ENCODE peak calls at places on chromosomes 11 and 22, in five cellular contexts. One of them, this sample, is unnamed.

GRCh38 chr22:19196841-19197612 is 18.5 kb upstream of the SLC25A1 start:
- DNase-seq in HCT116: no peak
- DNase-seq in HepG2: no peak
- DNase-seq in SK-N-SH: no peak
- DNase-seq in H1: no peak
- DNase-seq in this sample: no peak

GRCh38 chr22:41410311-41410751 is 28.6 kb downstream of the TEF start:
- DNase-seq in HCT116: no peak
- DNase-seq in H1: no peak
- DNase-seq in HepG2: no peak
- DNase-seq in SK-N-SH: no peak
- DNase-seq in this sample: no peak

GRCh38 chr22:49244466-49245420 is 582.9 kb downstream of the BRD1 start:
- DNase-seq in HCT116: no peak
- DNase-seq in H1: peak
- DNase-seq in SK-N-SH: no peak
- DNase-seq in HepG2: no peak
- DNase-seq in this sample: no peak

GRCh38 chr22:19750666-19751490 is 9.7 kb upstream of the TBX1 start:
- DNase-seq in H1: no peak
- DNase-seq in SK-N-SH: no peak
- DNase-seq in HepG2: no peak
- DNase-seq in HCT116: no peak
- DNase-seq in this sample: no peak

GRCh38 chr11:20415432-20415831 is 27.9 kb downstream of the PRMT3 start:
- DNase-seq in H1: no peak
- DNase-seq in HCT116: no peak
- DNase-seq in SK-N-SH: no peak
- DNase-seq in HepG2: no peak
- DNase-seq in this sample: no peak

GRCh38 chr11:1619449-1619848 is 2.5 kb downstream of the KRTAP5-4 start:
- DNase-seq in HepG2: no peak
- DNase-seq in SK-N-SH: no peak
- DNase-seq in HCT116: no peak
- DNase-seq in H1: no peak
- DNase-seq in this sample: peak

GRCh38 chr11:130181295-130182272 is 22.0 kb downstream of the ST14 start:
- DNase-seq in H1: no peak
- DNase-seq in HCT116: no peak
- DNase-seq in SK-N-SH: no peak
- DNase-seq in HepG2: peak
- DNase-seq in this sample: no peak

GRCh38 chr11:62245271-62245753 is 3.3 kb downstream of the SCGB1D2 start:
- DNase-seq in HepG2: peak
- DNase-seq in HCT116: no peak
- DNase-seq in SK-N-SH: peak
- DNase-seq in H1: peak
- DNase-seq in this sample: peak

GRCh38 chr22:19398206-19398605 is 33.3 kb downstream of the HIRA start:
- DNase-seq in SK-N-SH: no peak
- DNase-seq in HCT116: no peak
- DNase-seq in H1: no peak
- DNase-seq in HepG2: no peak
- DNase-seq in this sample: no peak

GRCh38 chr11:124886978-124887666 is 10.5 kb downstream of the ROBO4 start:
- DNase-seq in H1: peak
- DNase-seq in HCT116: no peak
- DNase-seq in SK-N-SH: peak
- DNase-seq in HepG2: no peak
- DNase-seq in this sample: no peak

DNA sequence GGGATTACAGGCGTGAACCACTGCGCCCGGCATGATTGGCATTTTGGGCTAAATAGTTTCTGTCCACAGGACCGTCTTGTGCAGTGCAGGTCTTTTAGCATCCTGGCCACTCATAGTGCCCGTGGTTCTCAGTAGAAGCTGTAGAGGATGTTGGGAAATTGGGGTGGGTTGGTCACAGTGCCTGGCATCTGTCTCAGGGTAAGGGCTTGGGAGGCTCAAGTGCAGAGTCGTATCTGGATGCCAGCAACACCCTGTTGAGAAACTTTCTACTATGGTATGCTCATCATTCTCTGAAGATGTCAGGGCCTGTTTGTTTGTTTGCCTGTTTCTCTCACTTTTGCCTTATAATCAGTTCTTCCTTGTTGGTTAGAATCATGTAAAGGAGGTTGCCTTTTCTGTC is 21.9 kb downstream of the UBE2L3 start:
- DNase-seq in H1: no peak
- DNase-seq in HCT116: no peak
- DNase-seq in HepG2: no peak
- DNase-seq in SK-N-SH: no peak
- DNase-seq in this sample: no peak
- TF ChIP-seq SIN3A in H1: no peak
- TF ChIP-seq SIN3A in HCT116: no peak
- TF ChIP-seq SIN3A in HepG2: no peak
- TF ChIP-seq SIN3A in SK-N-SH: no peak
- TF ChIP-seq SIN3A in this sample: no peak

GRCh38 chr22:30291334-30291892 is 2.1 kb upstream of the CASTOR1 start:
- DNase-seq in SK-N-SH: no peak
- DNase-seq in HepG2: no peak
- DNase-seq in HCT116: no peak
- DNase-seq in H1: no peak
- DNase-seq in this sample: no peak

GRCh38 chr22:30289126-30289979 is at the start of gene CASTOR1:
- DNase-seq in HepG2: peak
- DNase-seq in HCT116: peak
- DNase-seq in SK-N-SH: peak
- DNase-seq in H1: peak
- DNase-seq in this sample: peak

GRCh38 chr22:30289980-30290313 is 642 bp upstream of the CASTOR1 start:
- DNase-seq in HCT116: no peak
- DNase-seq in HepG2: no peak
- DNase-seq in SK-N-SH: no peak
- DNase-seq in H1: no peak
- DNase-seq in this sample: no peak

GRCh38 chr22:30290679-30291333 is 1.5 kb upstream of the CASTOR1 start:
- DNase-seq in SK-N-SH: peak
- DNase-seq in H1: no peak
- DNase-seq in HCT116: no peak
- DNase-seq in HepG2: peak
- DNase-seq in this sample: no peak

DNA sequence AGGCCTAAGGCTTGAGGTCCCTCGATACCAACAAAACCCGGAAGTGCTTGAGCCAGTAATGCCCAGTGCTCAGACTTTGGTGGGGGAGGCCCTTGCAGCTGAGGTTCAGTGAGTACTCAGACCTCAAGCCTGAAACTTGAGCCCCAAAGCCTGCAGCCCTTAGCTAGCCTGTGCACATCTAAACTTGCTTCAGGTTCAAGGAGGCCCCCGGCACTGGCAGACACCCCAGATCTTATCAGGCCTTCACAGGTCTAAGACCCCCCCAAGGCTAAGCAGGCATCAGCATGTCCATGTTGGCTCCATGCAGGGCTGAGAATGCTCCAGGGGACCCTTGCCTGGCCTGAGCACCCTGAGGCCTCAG is 993 bp upstream of the CASTOR1 start:
- DNase-seq in SK-N-SH: no peak
- DNase-seq in H1: no peak
- DNase-seq in HCT116: no peak
- DNase-seq in HepG2: no peak
- DNase-seq in this sample: no peak
- H2AFZ ChIP-seq in SK-N-SH: no peak
- H2AFZ ChIP-seq in H1: no peak
- H2AFZ ChIP-seq in HCT116: no peak
- H2AFZ ChIP-seq in HepG2: no peak
- H2AFZ ChIP-seq in this sample: no peak

GRCh38 chr11:14642873-14643696 is 519 bp upstream of the PDE3B start:
- DNase-seq in SK-N-SH: no peak
- DNase-seq in HCT116: no peak
- DNase-seq in HepG2: no peak
- DNase-seq in H1: no peak
- DNase-seq in this sample: peak
- TF ChIP-seq SIN3A in SK-N-SH: no peak
- TF ChIP-seq SIN3A in HCT116: no peak
- TF ChIP-seq SIN3A in HepG2: no peak
- TF ChIP-seq SIN3A in H1: no peak
- TF ChIP-seq SIN3A in this sample: no peak

GRCh38 chr11:86699036-86699791 is 26.8 kb upstream of the ME3 start:
- DNase-seq in HCT116: no peak
- DNase-seq in H1: no peak
- DNase-seq in HepG2: no peak
- DNase-seq in SK-N-SH: no peak
- DNase-seq in this sample: no peak
- H2AFZ ChIP-seq in HCT116: no peak
- H2AFZ ChIP-seq in H1: no peak
- H2AFZ ChIP-seq in HepG2: no peak
- H2AFZ ChIP-seq in SK-N-SH: no peak
- H2AFZ ChIP-seq in this sample: no peak

GRCh38 chr22:31603574-31603973 is 58.4 kb downstream of the PISD start:
- DNase-seq in H1: no peak
- DNase-seq in HepG2: no peak
- DNase-seq in SK-N-SH: no peak
- DNase-seq in HCT116: no peak
- DNase-seq in this sample: no peak
- TF ChIP-seq SIN3A in H1: no peak
- TF ChIP-seq SIN3A in HepG2: no peak
- TF ChIP-seq SIN3A in SK-N-SH: no peak
- TF ChIP-seq SIN3A in HCT116: no peak
- TF ChIP-seq SIN3A in this sample: no peak

GRCh38 chr11:36002796-36003195 is 58.9 kb downstream of the LDLRAD3 start:
- DNase-seq in H1: no peak
- DNase-seq in HCT116: no peak
- DNase-seq in SK-N-SH: no peak
- DNase-seq in HepG2: no peak
- DNase-seq in this sample: no peak
- H2AFZ ChIP-seq in H1: no peak
- H2AFZ ChIP-seq in HCT116: no peak
- H2AFZ ChIP-seq in SK-N-SH: no peak
- H2AFZ ChIP-seq in HepG2: no peak
- H2AFZ ChIP-seq in this sample: no peak

GRCh38 chr22:36419177-36419911 is 31.6 kb upstream of the MYH9 start:
- DNase-seq in HepG2: peak
- DNase-seq in HCT116: no peak
- DNase-seq in H1: peak
- DNase-seq in SK-N-SH: no peak
- DNase-seq in this sample: peak
- TF ChIP-seq SIN3A in HepG2: peak
- TF ChIP-seq SIN3A in HCT116: no peak
- TF ChIP-seq SIN3A in H1: no peak
- TF ChIP-seq SIN3A in SK-N-SH: no peak
- TF ChIP-seq SIN3A in this sample: no peak

DNA sequence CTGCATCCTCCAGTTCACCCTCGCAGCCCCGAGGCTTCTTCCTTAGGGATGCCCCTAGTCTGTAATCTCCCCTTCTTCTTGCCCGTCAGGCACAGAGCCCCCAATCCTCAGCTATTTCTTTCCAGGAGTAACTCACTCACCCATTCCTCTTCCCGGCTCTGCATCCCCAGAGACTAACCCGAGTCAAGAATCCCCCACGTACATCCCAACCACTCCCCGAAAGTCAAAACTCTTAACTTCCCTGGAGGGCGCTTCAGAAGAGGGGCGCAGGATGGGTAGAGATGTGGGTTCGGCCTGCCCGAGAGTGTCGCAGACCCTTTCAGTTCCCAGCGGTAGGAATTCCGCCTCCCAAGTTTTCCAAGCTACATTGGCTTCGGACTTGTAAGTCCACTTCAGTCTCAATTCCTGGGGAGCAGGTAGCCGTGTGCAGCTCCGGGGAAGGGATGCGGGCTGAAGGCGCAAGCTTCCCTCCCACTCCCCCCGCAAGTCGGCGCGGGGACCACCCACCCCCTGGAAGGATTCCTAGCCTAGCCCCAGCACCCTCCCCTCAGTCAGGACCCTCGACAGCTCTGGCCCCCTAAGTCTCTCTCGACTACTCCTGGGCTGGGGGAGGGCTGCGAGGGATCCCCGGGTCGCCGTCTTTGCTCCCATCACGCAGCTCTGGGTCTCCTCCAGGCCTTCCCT is 871 bp downstream of the BDNF start:
- DNase-seq in SK-N-SH: peak
- DNase-seq in HCT116: no peak
- DNase-seq in H1: peak
- DNase-seq in HepG2: no peak
- DNase-seq in this sample: no peak
- H2AFZ ChIP-seq in SK-N-SH: peak
- H2AFZ ChIP-seq in HCT116: no peak
- H2AFZ ChIP-seq in H1: peak
- H2AFZ ChIP-seq in HepG2: no peak
- H2AFZ ChIP-seq in this sample: no peak

GRCh38 chr11:36116161-36116560 is 172.3 kb downstream of the LDLRAD3 start:
- DNase-seq in HCT116: no peak
- DNase-seq in H1: no peak
- DNase-seq in SK-N-SH: no peak
- DNase-seq in HepG2: no peak
- DNase-seq in this sample: no peak
- TF ChIP-seq SIN3A in HCT116: no peak
- TF ChIP-seq SIN3A in H1: no peak
- TF ChIP-seq SIN3A in SK-N-SH: no peak
- TF ChIP-seq SIN3A in HepG2: no peak
- TF ChIP-seq SIN3A in this sample: no peak

DNA sequence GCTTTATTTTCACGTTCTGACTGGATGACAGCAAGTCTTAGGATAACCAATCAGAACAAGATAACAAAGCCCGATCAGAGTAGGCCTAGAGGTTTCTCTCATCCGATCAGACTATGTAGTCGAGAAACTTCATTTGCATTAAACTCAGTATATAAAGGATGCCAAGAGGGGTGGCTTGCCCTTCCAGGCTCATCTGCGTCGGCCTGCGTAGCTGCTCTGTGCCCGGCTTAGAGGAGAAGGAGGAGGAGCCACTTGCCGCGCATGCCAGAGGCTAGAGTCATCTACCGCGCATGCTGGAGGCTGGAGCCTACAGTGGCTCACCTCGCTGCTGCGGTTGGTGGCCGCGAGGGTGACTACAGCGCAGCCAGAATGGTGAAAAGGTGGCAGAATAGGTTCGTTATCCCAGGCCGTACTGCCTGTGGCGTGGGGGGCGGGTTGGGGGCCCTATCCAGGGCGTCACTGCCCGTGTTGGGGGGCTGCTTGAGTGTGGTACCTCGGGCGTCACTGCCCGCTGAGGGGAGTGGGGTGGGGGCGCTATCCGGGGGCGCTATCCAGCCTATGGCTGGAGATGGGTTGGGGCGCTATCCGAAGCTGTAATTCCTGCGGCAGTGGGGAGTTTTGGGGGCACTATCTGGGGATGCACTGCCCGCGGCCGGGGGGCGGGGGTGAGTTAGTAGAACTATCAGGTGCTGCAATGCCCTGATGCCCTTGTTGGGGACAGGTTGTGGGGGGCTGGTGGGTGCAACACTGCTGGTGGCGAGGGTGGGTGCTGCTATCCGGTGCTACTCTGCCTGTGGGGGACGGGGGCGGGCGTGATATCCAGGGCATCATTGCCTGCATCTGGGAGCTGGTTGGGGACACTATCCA is at the start of gene RFPL2:
- DNase-seq in HCT116: peak
- DNase-seq in HepG2: peak
- DNase-seq in H1: peak
- DNase-seq in SK-N-SH: peak
- DNase-seq in this sample: no peak
- H2AFZ ChIP-seq in HCT116: peak
- H2AFZ ChIP-seq in HepG2: peak
- H2AFZ ChIP-seq in H1: peak
- H2AFZ ChIP-seq in SK-N-SH: peak
- H2AFZ ChIP-seq in this sample: no peak

This sample was measured in K562.